ENCODE peak calls at places on chromosomes 3 and 15, in six cellular contexts. One of them, this sample, is unnamed.

GRCh38 chr3:175075269-175075668 is 216.1 kb downstream of the NAALADL2 start:
- DNase-seq in heart left ventricle: no peak
- DNase-seq in hippocampal formation: no peak
- DNase-seq in stimulated activated CD8-positive, alpha-beta memory T cell treated with anti-CD3 and anti-CD28 coated beads, Interleukin-7, amount 100 ng/mL, for 1 hour: no peak
- DNase-seq in T-helper 2 cell: no peak
- DNase-seq in NAMALWA: no peak
- DNase-seq in this sample: peak

GRCh38 chr3:11523793-11524160 is 119.9 kb downstream of the VGLL4 start:
- DNase-seq in heart left ventricle: no peak
- DNase-seq in hippocampal formation: no peak
- DNase-seq in stimulated activated CD8-positive, alpha-beta memory T cell treated with anti-CD3 and anti-CD28 coated beads, Interleukin-7, amount 100 ng/mL, for 1 hour: no peak
- DNase-seq in T-helper 2 cell: no peak
- DNase-seq in NAMALWA: no peak
- DNase-seq in this sample: no peak

GRCh38 chr3:13452490-13453335 is 27.4 kb upstream of the HDAC11 start:
- DNase-seq in heart left ventricle: no peak
- DNase-seq in hippocampal formation: peak
- DNase-seq in stimulated activated CD8-positive, alpha-beta memory T cell treated with anti-CD3 and anti-CD28 coated beads, Interleukin-7, amount 100 ng/mL, for 1 hour: peak
- DNase-seq in T-helper 2 cell: no peak
- DNase-seq in NAMALWA: peak
- DNase-seq in this sample: peak

GRCh38 chr3:22729981-22730380 is 473.1 kb upstream of the UBE2E2 start:
- DNase-seq in heart left ventricle: no peak
- DNase-seq in hippocampal formation: no peak
- DNase-seq in stimulated activated CD8-positive, alpha-beta memory T cell treated with anti-CD3 and anti-CD28 coated beads, Interleukin-7, amount 100 ng/mL, for 1 hour: no peak
- DNase-seq in T-helper 2 cell: no peak
- DNase-seq in NAMALWA: peak
- DNase-seq in this sample: no peak

GRCh38 chr15:37053070-37053653 is 47.2 kb downstream of the MEIS2 start:
- DNase-seq in heart left ventricle: no peak
- DNase-seq in hippocampal formation: no peak
- DNase-seq in stimulated activated CD8-positive, alpha-beta memory T cell treated with anti-CD3 and anti-CD28 coated beads, Interleukin-7, amount 100 ng/mL, for 1 hour: no peak
- DNase-seq in T-helper 2 cell: no peak
- DNase-seq in NAMALWA: no peak
- DNase-seq in this sample: peak

GRCh38 chr3:20914260-20914659 is 728.3 kb upstream of the SGO1 start:
- DNase-seq in heart left ventricle: no peak
- DNase-seq in hippocampal formation: no peak
- DNase-seq in stimulated activated CD8-positive, alpha-beta memory T cell treated with anti-CD3 and anti-CD28 coated beads, Interleukin-7, amount 100 ng/mL, for 1 hour: no peak
- DNase-seq in T-helper 2 cell: no peak
- DNase-seq in NAMALWA: no peak
- DNase-seq in this sample: no peak

GRCh38 chr3:31106912-31107311 is 212.5 kb upstream of the GADL1 start:
- DNase-seq in heart left ventricle: no peak
- DNase-seq in hippocampal formation: no peak
- DNase-seq in stimulated activated CD8-positive, alpha-beta memory T cell treated with anti-CD3 and anti-CD28 coated beads, Interleukin-7, amount 100 ng/mL, for 1 hour: no peak
- DNase-seq in T-helper 2 cell: no peak
- DNase-seq in NAMALWA: no peak
- DNase-seq in this sample: no peak

GRCh38 chr3:29279830-29280229 is 1.0 kb upstream of the RBMS3 start:
- DNase-seq in heart left ventricle: no peak
- DNase-seq in hippocampal formation: peak
- DNase-seq in stimulated activated CD8-positive, alpha-beta memory T cell treated with anti-CD3 and anti-CD28 coated beads, Interleukin-7, amount 100 ng/mL, for 1 hour: no peak
- DNase-seq in T-helper 2 cell: no peak
- DNase-seq in NAMALWA: peak
- DNase-seq in this sample: no peak

GRCh38 chr15:49927462-49927861 is 191.6 kb downstream of the ATP8B4 start:
- DNase-seq in heart left ventricle: no peak
- DNase-seq in hippocampal formation: no peak
- DNase-seq in stimulated activated CD8-positive, alpha-beta memory T cell treated with anti-CD3 and anti-CD28 coated beads, Interleukin-7, amount 100 ng/mL, for 1 hour: no peak
- DNase-seq in T-helper 2 cell: no peak
- DNase-seq in NAMALWA: no peak
- DNase-seq in this sample: no peak